ENCODE peak calls at places on chromosomes 3 and 15, in eight cellular contexts. X, C, U, V, G, T, K and M are unnamed samples.

GRCh38 chr3:7781395-7781794 is 720.2 kb upstream of the LMCD1 start:
- DNase-seq in G (no peak), V (no peak), T (no peak), U (no peak), K (no peak), C (no peak), X (no peak), M (no peak)

GRCh38 chr3:183870563-183870962 is 14.1 kb downstream of the PARL start:
- DNase-seq in K (no peak), T (no peak), C (no peak), G (no peak), X (no peak), V (no peak), U (no peak), M (no peak)

GRCh38 chr3:67655364-67656121 is 1.1 kb upstream of the SUCLG2 start:
- DNase-seq in T (peak; percentile 28), C (peak; percentile 42), U (peak; percentile 30), K (no peak), G (no peak), X (no peak), V (peak; percentile 26), M (no peak)

GRCh38 chr3:22147161-22147560 is 396.2 kb upstream of the ZNF385D start:
- DNase-seq in T (no peak), V (no peak), C (no peak), X (no peak), G (no peak), U (no peak), K (no peak), M (no peak)

GRCh38 chr15:40249477-40250303 is 10.8 kb downstream of the PAK6 start:
- DNase-seq in V (no peak), G (no peak), C (no peak), X (no peak), U (no peak), T (no peak), K (peak; percentile 72), M (no peak)

GRCh38 chr15:78390242-78390641 is 47.8 kb upstream of the IREB2 start:
- DNase-seq in X (no peak), T (no peak), U (no peak), K (no peak), V (no peak), G (no peak), C (no peak), M (no peak)

GRCh38 chr3:124860599-124860998 is 26.6 kb downstream of the ITGB5 start:
- DNase-seq in U (no peak), K (peak; percentile 68), X (peak; percentile 81), V (no peak), T (no peak), C (no peak), G (peak; percentile 91), M (peak; percentile 20)

GRCh38 chr3:66140106-66140505 is 80.7 kb upstream of the SLC25A26 start:
- DNase-seq in T (no peak), X (no peak), G (no peak), K (no peak), U (no peak), C (no peak), V (no peak), M (no peak)

GRCh38 chr3:136752046-136752326 is 192 bp downstream of the STAG1 start:
- DNase-seq in K (peak; percentile 25), U (no peak), X (peak; percentile 62), G (no peak), V (no peak), C (no peak), T (no peak), M (no peak)

GRCh38 chr3:196666001-196666867 is 26.7 kb downstream of the NRROS start:
- DNase-seq in U (no peak), K (peak; percentile 85), T (no peak), X (peak; percentile 96), V (peak; percentile 67), C (no peak), G (peak; percentile 89), M (no peak)

GRCh38 chr3:77667901-77668300 is 628.0 kb downstream of the ROBO2 start:
- DNase-seq in T (no peak), U (no peak), V (no peak), C (no peak), X (no peak), G (no peak), K (no peak), M (no peak)

GRCh38 chr3:188889070-188889491 is 282.7 kb upstream of the TPRG1 start:
- DNase-seq in G (no peak), V (no peak), C (no peak), U (no peak), K (no peak), T (no peak), X (no peak), M (no peak)

GRCh38 chr3:29137601-29138000 is 143.3 kb upstream of the RBMS3 start:
- DNase-seq in C (no peak), X (peak; percentile 7), V (no peak), K (no peak), T (no peak), U (no peak), G (no peak), M (no peak)

GRCh38 chr3:30643763-30644462 is 37.5 kb downstream of the TGFBR2 start:
- DNase-seq in X (no peak), U (no peak), G (no peak), V (no peak), K (no peak), T (no peak), C (no peak), M (no peak)

GRCh38 chr3:53142986-53143385 is 12.8 kb upstream of the RFT1 start:
- DNase-seq in U (no peak), V (no peak), C (no peak), K (no peak), X (no peak), G (no peak), T (no peak), M (no peak)